ENCODE peak calls at places on chromosomes 5 and 9, in seven cellular contexts. U, Y, W, P, H, N and E are unnamed samples.

GRCh38 chr5:160260881-160261815 is 31.8 kb downstream of the FABP6 start:
- DNase-seq in U (no peak), Y (peak), W (no peak), P (no peak), H (no peak), N (no peak), E (no peak)

GRCh38 chr5:96146675-96147074 is 185.0 kb upstream of the ELL2 start:
- DNase-seq in U (no peak), Y (no peak), W (peak), P (no peak), H (no peak), N (no peak), E (peak)

GRCh38 chr5:161544350-161544765 is 2.2 kb downstream of the GABRB2 start:
- DNase-seq in U (no peak), Y (no peak), W (no peak), P (peak), H (no peak), N (no peak), E (no peak)

GRCh38 chr5:124806026-124806856 is 59.8 kb upstream of the ZNF608 start:
- DNase-seq in U (peak), Y (peak), W (no peak), P (no peak), H (no peak), N (peak), E (no peak)

GRCh38 chr5:135857630-135858311 is 23.3 kb downstream of the SLC25A48 start:
- DNase-seq in U (no peak), Y (no peak), W (no peak), P (no peak), H (no peak), N (no peak), E (no peak)

GRCh38 chr9:75889977-75890540 is 414 bp upstream of the PCSK5 start:
- DNase-seq in U (peak), Y (no peak), W (no peak), P (peak), H (no peak), N (peak), E (no peak)

GRCh38 chr9:23379842-23380241 is 446.2 kb downstream of the ELAVL2 start:
- DNase-seq in U (no peak), Y (no peak), W (no peak), P (no peak), H (no peak), N (no peak), E (no peak)

GRCh38 chr9:83420486-83420885 is 117.7 kb downstream of the FRMD3 start:
- DNase-seq in U (no peak), Y (no peak), W (no peak), P (no peak), H (no peak), N (no peak), E (no peak)

GRCh38 chr5:149264432-149265069 is 7.1 kb upstream of the AFAP1L1 start:
- DNase-seq in U (no peak), Y (no peak), W (peak), P (peak), H (peak), N (no peak), E (peak)

GRCh38 chr9:95980262-95981125 is 105.0 kb downstream of the ERCC6L2 start:
- DNase-seq in U (no peak), Y (no peak), W (no peak), P (no peak), H (no peak), N (no peak), E (no peak)

GRCh38 chr5:96254980-96255681 is 177.9 kb downstream of the PCSK1 start:
- DNase-seq in U (no peak), Y (no peak), W (no peak), P (no peak), H (no peak), N (no peak), E (no peak)

GRCh38 chr5:60036539-60036938 is 143.0 kb upstream of the PDE4D start:
- DNase-seq in U (no peak), Y (no peak), W (no peak), P (no peak), H (no peak), N (no peak), E (no peak)

GRCh38 chr9:35452481-35452880 is 37.4 kb upstream of the RUSC2 start:
- DNase-seq in U (no peak), Y (no peak), W (no peak), P (no peak), H (no peak), N (no peak), E (no peak)

GRCh38 chr5:40679998-40680681 is 425 bp downstream of the PTGER4 start:
- DNase-seq in U (peak), Y (peak), W (peak), P (peak), H (peak), N (no peak), E (no peak)

GRCh38 chr5:131245312-131245711 is 18.5 kb upstream of the CDC42SE2 start:
- DNase-seq in U (no peak), Y (no peak), W (no peak), P (no peak), H (no peak), N (no peak), E (no peak)

GRCh38 chr9:2837915-2838314 is 6.0 kb downstream of the PUM3 start:
- DNase-seq in U (no peak), Y (no peak), W (no peak), P (no peak), H (no peak), N (no peak), E (no peak)

GRCh38 chr9:134843740-134844139 is 36.9 kb upstream of the FCN2 start:
- DNase-seq in U (peak), Y (peak), W (no peak), P (no peak), H (no peak), N (no peak), E (no peak)

GRCh38 chr9:119349548-119349947 is 19.7 kb downstream of the BRINP1 start:
- DNase-seq in U (no peak), Y (no peak), W (no peak), P (no peak), H (no peak), N (no peak), E (no peak)

GRCh38 chr5:139668064-139668880 is 20.1 kb downstream of the CXXC5 start:
- DNase-seq in U (no peak), Y (peak), W (peak), P (peak), H (no peak), N (no peak), E (no peak)

GRCh38 chr9:99948896-99949295 is 42.4 kb downstream of the STX17 start:
- DNase-seq in U (no peak), Y (no peak), W (no peak), P (no peak), H (no peak), N (peak), E (no peak)

GRCh38 chr5:93570294-93571110 is 10.5 kb downstream of the NR2F1-AS1 start:
- DNase-seq in U (no peak), Y (peak), W (no peak), P (no peak), H (no peak), N (no peak), E (no peak)

GRCh38 chr5:16666861-16667481 is 50.2 kb upstream of the RETREG1 start:
- DNase-seq in U (no peak), Y (peak), W (no peak), P (no peak), H (peak), N (peak), E (no peak)

GRCh38 chr5:15850536-15850935 is 329.1 kb downstream of the MARCHF11 start:
- DNase-seq in U (no peak), Y (no peak), W (no peak), P (no peak), H (no peak), N (no peak), E (no peak)

GRCh38 chr5:157603333-157604190 is 28.0 kb upstream of the ADAM19 start:
- DNase-seq in U (no peak), Y (no peak), W (peak), P (peak), H (peak), N (no peak), E (no peak)

GRCh38 chr5:169160405-169160901 is 140.5 kb downstream of the SLIT3 start:
- DNase-seq in U (no peak), Y (no peak), W (no peak), P (no peak), H (no peak), N (no peak), E (no peak)

GRCh38 chr5:178310130-178310865 is 77.7 kb upstream of the PHYKPL start:
- DNase-seq in U (peak), Y (peak), W (no peak), P (no peak), H (no peak), N (no peak), E (no peak)

GRCh38 chr9:105191508-105192118 is 52.8 kb upstream of the SLC44A1 start:
- DNase-seq in U (no peak), Y (no peak), W (peak), P (no peak), H (no peak), N (no peak), E (peak)

GRCh38 chr9:126474786-126475485 is 138.8 kb upstream of the LMX1B start:
- DNase-seq in U (no peak), Y (peak), W (no peak), P (no peak), H (no peak), N (no peak), E (no peak)

GRCh38 chr5:96247097-96247675 is 185.9 kb downstream of the PCSK1 start:
- DNase-seq in U (no peak), Y (no peak), W (no peak), P (no peak), H (no peak), N (peak), E (no peak)

GRCh38 chr5:149114403-149115312 is 26.6 kb upstream of the ABLIM3 start:
- DNase-seq in U (peak), Y (no peak), W (peak), P (no peak), H (peak), N (peak), E (peak)

GRCh38 chr9:18824095-18824666 is 208.8 kb downstream of the SAXO1 start:
- DNase-seq in U (no peak), Y (no peak), W (no peak), P (no peak), H (no peak), N (no peak), E (no peak)

GRCh38 chr9:110900451-110900850 is 137.8 kb downstream of the LPAR1 start:
- DNase-seq in U (no peak), Y (no peak), W (no peak), P (no peak), H (no peak), N (no peak), E (no peak)

GRCh38 chr5:113170707-113171106 is 194.1 kb downstream of the DCP2 start:
- DNase-seq in U (no peak), Y (no peak), W (no peak), P (no peak), H (no peak), N (no peak), E (no peak)

GRCh38 chr5:127031147-127031862 is 947 bp upstream of the MARCHF3 start:
- DNase-seq in U (no peak), Y (peak), W (no peak), P (peak), H (no peak), N (no peak), E (no peak)

GRCh38 chr9:20264896-20265295 is 357.4 kb downstream of the MLLT3 start:
- DNase-seq in U (no peak), Y (no peak), W (no peak), P (no peak), H (no peak), N (no peak), E (no peak)

DNA sequence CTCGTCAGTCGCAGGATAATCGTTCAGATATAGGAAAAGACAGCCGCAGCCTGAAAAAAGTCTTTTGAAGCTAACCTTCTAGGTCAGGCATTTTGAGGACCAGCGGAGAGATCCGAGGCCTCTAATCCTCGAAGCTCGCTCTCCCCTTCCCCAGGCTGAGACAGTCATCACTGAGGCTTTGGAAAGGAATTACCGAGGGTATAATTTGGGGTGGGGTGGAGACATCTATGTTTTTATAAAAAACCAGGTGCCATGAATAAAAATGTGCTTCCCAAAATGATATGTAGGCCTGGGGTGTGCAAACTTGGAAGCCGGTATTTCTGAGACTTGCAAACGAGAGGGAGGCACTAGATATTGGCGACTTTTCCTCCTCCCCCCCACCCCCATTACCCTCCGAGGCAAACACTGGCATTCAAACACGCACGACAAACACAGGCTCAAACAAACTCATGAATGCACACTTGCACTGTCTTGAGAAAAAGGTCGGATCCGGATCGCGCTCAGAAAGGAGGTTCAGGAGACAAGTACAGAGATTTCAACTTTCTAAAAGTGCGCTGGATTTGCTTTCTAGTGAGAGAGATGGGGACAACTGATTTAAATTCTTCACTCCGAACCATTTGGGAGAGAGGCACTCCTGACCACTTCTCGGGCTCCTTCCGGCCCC is 935 bp upstream of the MSX2 start:
- DNase-seq in U (peak), Y (no peak), W (no peak), P (no peak), H (no peak), N (no peak), E (no peak)
- H3K4me3 ChIP-seq in U (peak), Y (no peak), W (no peak), P (no peak), H (no peak), N (peak), E (no peak)

GRCh38 chr5:68444048-68444447 is 228.5 kb downstream of the PIK3R1 start:
- DNase-seq in U (no peak), Y (no peak), W (no peak), P (no peak), H (no peak), N (no peak), E (no peak)
- H3K4me3 ChIP-seq in U (no peak), Y (no peak), W (no peak), P (no peak), H (no peak), N (no peak), E (no peak)

DNA sequence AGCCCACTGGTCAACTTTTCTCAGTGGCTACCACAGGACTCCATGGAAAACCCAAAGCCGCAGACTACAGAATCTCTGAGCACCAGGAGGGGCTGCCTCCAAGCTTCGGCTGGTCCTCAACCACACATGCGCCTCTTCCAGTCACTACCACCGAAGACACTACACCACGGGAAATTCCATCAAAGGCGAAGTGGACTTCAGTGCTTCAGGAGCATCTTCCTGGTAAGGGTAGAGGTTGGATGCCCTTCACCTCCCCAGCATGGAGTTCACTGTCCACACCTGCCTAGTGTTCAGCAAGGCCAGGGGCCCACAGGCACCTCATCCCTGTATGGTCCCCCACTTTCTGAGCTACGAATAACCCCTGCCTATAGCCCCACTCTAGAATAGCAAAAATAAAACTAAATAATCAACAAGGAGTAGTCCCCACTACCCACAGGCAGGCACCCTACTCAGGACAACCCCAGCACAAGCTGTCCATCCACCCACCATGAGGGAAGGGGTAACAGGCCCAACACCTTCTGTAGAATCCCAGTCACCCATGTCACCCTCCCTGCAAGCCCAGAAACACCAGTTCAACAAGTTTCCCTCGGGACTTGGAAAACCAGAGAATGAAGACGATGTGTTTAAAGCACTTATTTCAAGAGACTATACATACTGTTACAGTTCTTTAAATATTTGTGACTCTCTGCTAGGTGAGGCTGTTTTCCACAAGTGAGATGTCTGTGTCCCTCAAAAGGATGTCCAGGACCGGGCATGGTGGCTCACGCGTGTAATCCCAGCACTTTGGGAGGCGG is 2.6 kb downstream of the VDAC1 start:
- DNase-seq in U (no peak), Y (no peak), W (no peak), P (no peak), H (no peak), N (no peak), E (no peak)
- H3K4me3 ChIP-seq in U (peak), Y (no peak), W (peak), P (no peak), H (no peak), N (no peak), E (peak)

DNA sequence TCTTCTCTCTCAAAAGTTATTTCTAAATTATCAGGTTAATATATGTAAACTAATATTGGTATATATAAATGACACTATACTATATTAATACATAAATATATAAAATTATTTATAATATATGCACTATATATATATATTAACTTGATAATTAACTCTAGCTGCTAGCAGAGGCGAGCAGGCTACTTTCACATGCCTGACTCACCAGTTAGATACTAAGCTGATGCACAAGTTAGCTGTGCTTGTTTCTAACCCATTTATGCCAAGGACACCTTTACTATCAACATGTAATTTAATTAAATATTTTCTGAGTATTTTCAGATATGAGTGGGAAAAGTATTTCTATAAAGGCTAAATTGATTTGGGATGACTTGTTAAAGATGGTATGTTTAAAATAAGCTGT is 70.1 kb downstream of the TRIO start:
- DNase-seq in U (no peak), Y (no peak), W (no peak), P (no peak), H (no peak), N (no peak), E (no peak)
- H3K4me3 ChIP-seq in U (no peak), Y (no peak), W (peak), P (no peak), H (no peak), N (no peak), E (peak)

GRCh38 chr9:3963266-3964019 is 336.4 kb downstream of the GLIS3 start:
- DNase-seq in U (peak), Y (peak), W (no peak), P (no peak), H (no peak), N (peak), E (no peak)

GRCh38 chr9:3957296-3957695 is 342.6 kb downstream of the GLIS3 start:
- DNase-seq in U (no peak), Y (no peak), W (no peak), P (no peak), H (no peak), N (no peak), E (no peak)

GRCh38 chr9:3960661-3961144 is 339.2 kb downstream of the GLIS3 start:
- DNase-seq in U (no peak), Y (no peak), W (no peak), P (no peak), H (no peak), N (no peak), E (no peak)

DNA sequence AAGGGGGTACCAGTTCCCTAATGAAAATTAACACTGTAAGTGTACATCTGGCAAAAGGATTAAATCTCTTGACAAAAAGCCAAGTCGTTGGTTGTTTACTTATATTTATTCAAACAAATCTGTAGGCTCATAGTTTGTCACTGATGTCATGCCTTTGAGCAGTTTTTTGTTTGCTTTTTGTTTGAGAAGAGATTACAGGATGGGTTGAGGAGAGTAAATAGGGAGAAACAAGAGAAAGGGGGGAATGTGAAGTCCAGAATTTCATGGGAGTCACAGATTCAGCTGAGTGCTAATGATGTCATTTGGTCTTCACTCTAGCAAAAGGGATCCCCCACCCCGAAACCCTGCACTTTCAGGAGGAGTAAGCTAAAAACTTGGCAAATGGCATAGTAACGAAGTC is 337.4 kb downstream of the GLIS3 start:
- DNase-seq in U (no peak), Y (no peak), W (no peak), P (no peak), H (no peak), N (no peak), E (no peak)
- H3K4me3 ChIP-seq in U (no peak), Y (no peak), W (no peak), P (no peak), H (no peak), N (no peak), E (no peak)

GRCh38 chr9:121737481-121737931 is 86.1 kb downstream of the DAB2IP start:
- DNase-seq in U (no peak), Y (no peak), W (no peak), P (peak), H (no peak), N (no peak), E (no peak)
- H3K4me3 ChIP-seq in U (no peak), Y (peak), W (no peak), P (no peak), H (no peak), N (no peak), E (no peak)

DNA sequence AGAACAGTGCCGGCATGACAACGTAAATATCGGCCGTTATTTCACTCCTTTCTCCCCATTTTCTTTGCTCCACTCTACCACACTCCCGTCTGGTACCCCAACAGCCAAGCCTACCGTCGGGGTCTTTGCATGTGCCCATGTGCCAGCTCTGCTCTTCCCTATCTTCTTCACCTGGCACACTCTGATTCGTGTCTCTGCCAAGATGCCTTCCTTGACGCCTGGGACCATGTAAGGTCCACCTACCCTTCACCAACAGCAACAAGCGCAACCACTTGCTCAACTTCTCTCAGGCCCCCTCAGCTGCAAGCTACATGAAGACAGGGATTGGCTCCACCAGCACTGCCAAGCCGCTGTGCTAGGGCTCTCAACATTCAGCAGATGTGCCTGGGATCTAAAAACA is 4.4 kb downstream of the MGAT1 start:
- DNase-seq in U (no peak), Y (no peak), W (no peak), P (no peak), H (no peak), N (no peak), E (no peak)
- H3K4me3 ChIP-seq in U (no peak), Y (no peak), W (no peak), P (no peak), H (no peak), N (no peak), E (no peak)